ENCODE peak calls at places on chromosome 17, in nine cellular contexts. R, S, N, V, J, Q, L, U and X are unnamed samples.

GRCh38 chr17:47931848-47932247 is 9.5 kb upstream of the PNPO start:
- DNase-seq in Q (no peak), N (no peak), J (no peak), S (no peak), L (no peak), U (peak), V (no peak), R (no peak), X (no peak)

GRCh38 chr17:32854177-32854576 is 22.7 kb downstream of the MYO1D start:
- DNase-seq in V (no peak), J (no peak), N (no peak), U (no peak), L (no peak), R (no peak), Q (peak), S (no peak), X (no peak)

GRCh38 chr17:9212376-9213310 is 191.3 kb downstream of the NTN1 start:
- DNase-seq in J (no peak), N (peak), R (no peak), U (no peak), S (no peak), Q (no peak), V (no peak), L (no peak), X (no peak)

GRCh38 chr17:57394375-57394774 is 138.1 kb downstream of the MSI2 start:
- DNase-seq in V (no peak), R (no peak), L (no peak), S (no peak), J (no peak), N (no peak), Q (no peak), U (no peak), X (no peak)

GRCh38 chr17:41352597-41353366 is 2.2 kb upstream of the KRT33A start:
- DNase-seq in R (no peak), L (no peak), J (no peak), U (no peak), N (no peak), V (no peak), S (no peak), Q (no peak), X (peak)

GRCh38 chr17:67448449-67448848 is 71.4 kb downstream of the PITPNC1 start:
- DNase-seq in U (no peak), Q (no peak), J (no peak), N (no peak), V (no peak), L (no peak), R (no peak), S (no peak), X (no peak)

GRCh38 chr17:56801506-56802178 is 32.1 kb downstream of the C17orf67 start:
- DNase-seq in U (no peak), N (no peak), S (no peak), L (no peak), Q (no peak), R (no peak), J (no peak), V (no peak), X (no peak)

GRCh38 chr17:76405967-76406647 is 21.7 kb downstream of the SPHK1 start:
- DNase-seq in R (no peak), N (peak), L (no peak), J (no peak), S (peak), U (no peak), Q (no peak), V (peak), X (no peak)

GRCh38 chr17:61492759-61493526 is 40.7 kb downstream of the TBX4 start:
- DNase-seq in V (no peak), U (peak), J (no peak), N (no peak), R (no peak), S (peak), Q (no peak), L (no peak), X (peak)

GRCh38 chr17:10292057-10292931 is 80.5 kb downstream of the MYH13 start:
- DNase-seq in L (no peak), N (no peak), J (no peak), Q (peak), S (no peak), R (no peak), V (no peak), U (no peak), X (peak)